ENCODE peak calls at places on chromosomes 2 and 18, in eight cellular contexts. H is pulmonary artery endothelial cell; W is stimulated activated CD4-positive, alpha-beta T cell treated with anti-CD3 and anti-CD28 coated beads, Interleukin-15, amount 100 ng/mL, for 1 hour; O is naive thymus-derived CD8-positive, alpha-beta T cell; Z is adrenal gland; B is HFF-Myc; X is psoas muscle; S is NCI-H1092 treated with DMSO at 0.1 percent for 48 hours. M is an unnamed sample.

GRCh38 chr18:31606265-31606664 is 14.6 kb downstream of the TTR start:
- DNase-seq in H (no peak), W (no peak), O (no peak), Z (no peak), B (no peak), X (no peak), S (no peak), M (no peak)

GRCh38 chr2:230680463-230681195 is 32.0 kb upstream of the CAB39 start:
- DNase-seq in H (no peak), W (no peak), O (no peak), Z (no peak), B (no peak), X (no peak), S (no peak), M (no peak)

GRCh38 chr2:239365782-239366435 is 34.9 kb downstream of the HDAC4 start:
- DNase-seq in H (no peak), W (no peak), O (no peak), Z (no peak), B (no peak), X (no peak), S (no peak), M (no peak)

GRCh38 chr2:38233231-38233983 is 143.7 kb downstream of the ATL2 start:
- DNase-seq in H (no peak), W (no peak), O (no peak), Z (no peak), B (peak; percentile 76), X (no peak), S (no peak), M (no peak)

GRCh38 chr2:172671506-172671905 is 64.1 kb upstream of the RAPGEF4 start:
- DNase-seq in H (no peak), W (no peak), O (no peak), Z (no peak), B (no peak), X (no peak), S (no peak), M (no peak)

GRCh38 chr18:79747156-79747845 is 50.4 kb upstream of the KCNG2 start:
- DNase-seq in H (no peak), W (no peak), O (no peak), Z (no peak), B (no peak), X (no peak), S (no peak), M (no peak)

GRCh38 chr2:129936334-129936934 is 43.0 kb upstream of the RAB6C start:
- DNase-seq in H (no peak), W (no peak), O (peak; percentile 42), Z (peak; percentile 40), B (no peak), X (no peak), S (peak; percentile 36), M (no peak)

GRCh38 chr18:57980573-57981348 is 63.3 kb upstream of the NEDD4L start:
- DNase-seq in H (no peak), W (no peak), O (no peak), Z (no peak), B (no peak), X (no peak), S (no peak), M (peak; percentile 81)

GRCh38 chr2:168849610-168850009 is 40.6 kb downstream of the SPC25 start:
- DNase-seq in H (peak; percentile 2), W (no peak), O (no peak), Z (peak; percentile 72), B (peak; percentile 17), X (no peak), S (peak; percentile 9), M (peak; percentile 10)

GRCh38 chr2:49146412-49146811 is 7.9 kb downstream of the FSHR start:
- DNase-seq in H (no peak), W (no peak), O (no peak), Z (no peak), B (no peak), X (no peak), S (no peak), M (no peak)

GRCh38 chr2:189674374-189675112 is at the start of gene ANKAR:
- DNase-seq in H (peak; percentile 78), W (peak; percentile 75), O (peak; percentile 79), Z (peak; percentile 91), B (peak; percentile 53), X (peak; percentile 92), S (peak; percentile 18), M (no peak)

GRCh38 chr2:124209441-124209840 is 184.4 kb downstream of the CNTNAP5 start:
- DNase-seq in H (no peak), W (no peak), O (no peak), Z (no peak), B (no peak), X (no peak), S (no peak), M (no peak)

M was measured in NCI-H1930.